ENCODE peak calls at places on chromosomes 5 and 9, in five cellular contexts. One of them, this sample, is unnamed.

GRCh38 chr5:103010120-103010666 is 109.7 kb downstream of the GIN1 start:
- DNase-seq in memory B cell: no peak
- DNase-seq in posterior vena cava: no peak
- DNase-seq in GM12865: no peak
- DNase-seq in activated gamma-delta T cell treated with anti-CD3 and anti-CD28 coated beads, Interleukin-2, amount 50 U/mL, for 16 hours: no peak
- DNase-seq in this sample: peak; percentile 50

GRCh38 chr5:145920542-145921210 is 15.7 kb upstream of the SH3RF2 start:
- DNase-seq in memory B cell: no peak
- DNase-seq in posterior vena cava: no peak
- DNase-seq in GM12865: no peak
- DNase-seq in activated gamma-delta T cell treated with anti-CD3 and anti-CD28 coated beads, Interleukin-2, amount 50 U/mL, for 16 hours: no peak
- DNase-seq in this sample: no peak

GRCh38 chr5:137621861-137622823 is 113.7 kb downstream of the KLHL3 start:
- DNase-seq in memory B cell: no peak
- DNase-seq in posterior vena cava: peak; percentile 88
- DNase-seq in GM12865: no peak
- DNase-seq in activated gamma-delta T cell treated with anti-CD3 and anti-CD28 coated beads, Interleukin-2, amount 50 U/mL, for 16 hours: no peak
- DNase-seq in this sample: no peak

GRCh38 chr9:109816490-109816889 is 36.5 kb downstream of the PALM2AKAP2 start:
- DNase-seq in memory B cell: no peak
- DNase-seq in posterior vena cava: no peak
- DNase-seq in GM12865: no peak
- DNase-seq in activated gamma-delta T cell treated with anti-CD3 and anti-CD28 coated beads, Interleukin-2, amount 50 U/mL, for 16 hours: no peak
- DNase-seq in this sample: peak; percentile 93

GRCh38 chr9:573551-574410 is 267.7 kb upstream of the DMRT1 start:
- DNase-seq in memory B cell: no peak
- DNase-seq in posterior vena cava: no peak
- DNase-seq in GM12865: no peak
- DNase-seq in activated gamma-delta T cell treated with anti-CD3 and anti-CD28 coated beads, Interleukin-2, amount 50 U/mL, for 16 hours: no peak
- DNase-seq in this sample: no peak

GRCh38 chr5:19676895-19677294 is 311.1 kb downstream of the CDH18 start:
- DNase-seq in memory B cell: no peak
- DNase-seq in posterior vena cava: no peak
- DNase-seq in GM12865: no peak
- DNase-seq in activated gamma-delta T cell treated with anti-CD3 and anti-CD28 coated beads, Interleukin-2, amount 50 U/mL, for 16 hours: no peak
- DNase-seq in this sample: no peak

GRCh38 chr9:119601632-119602031 is 232.4 kb upstream of the BRINP1 start:
- DNase-seq in memory B cell: no peak
- DNase-seq in posterior vena cava: no peak
- DNase-seq in GM12865: no peak
- DNase-seq in activated gamma-delta T cell treated with anti-CD3 and anti-CD28 coated beads, Interleukin-2, amount 50 U/mL, for 16 hours: no peak
- DNase-seq in this sample: no peak

GRCh38 chr9:120931278-120932085 is 4.9 kb upstream of the TRAF1 start:
- DNase-seq in memory B cell: peak; percentile 72
- DNase-seq in posterior vena cava: no peak
- DNase-seq in GM12865: peak; percentile 95
- DNase-seq in activated gamma-delta T cell treated with anti-CD3 and anti-CD28 coated beads, Interleukin-2, amount 50 U/mL, for 16 hours: peak; percentile 61
- DNase-seq in this sample: peak; percentile 70

GRCh38 chr5:168765220-168766037 is 186.3 kb upstream of the PANK3 start:
- DNase-seq in memory B cell: no peak
- DNase-seq in posterior vena cava: peak; percentile 92
- DNase-seq in GM12865: no peak
- DNase-seq in activated gamma-delta T cell treated with anti-CD3 and anti-CD28 coated beads, Interleukin-2, amount 50 U/mL, for 16 hours: no peak
- DNase-seq in this sample: peak; percentile 33

GRCh38 chr5:9545959-9546851 is at the start of gene SEMA5A:
- DNase-seq in memory B cell: no peak
- DNase-seq in posterior vena cava: peak; percentile 90
- DNase-seq in GM12865: peak; percentile 19
- DNase-seq in activated gamma-delta T cell treated with anti-CD3 and anti-CD28 coated beads, Interleukin-2, amount 50 U/mL, for 16 hours: no peak
- DNase-seq in this sample: peak; percentile 81

GRCh38 chr5:179585903-179586511 is 35.7 kb downstream of the RUFY1 start:
- DNase-seq in memory B cell: no peak
- DNase-seq in posterior vena cava: no peak
- DNase-seq in GM12865: no peak
- DNase-seq in activated gamma-delta T cell treated with anti-CD3 and anti-CD28 coated beads, Interleukin-2, amount 50 U/mL, for 16 hours: no peak
- DNase-seq in this sample: no peak

GRCh38 chr5:113029614-113030013 is 53.0 kb downstream of the DCP2 start:
- DNase-seq in memory B cell: no peak
- DNase-seq in posterior vena cava: no peak
- DNase-seq in GM12865: no peak
- DNase-seq in activated gamma-delta T cell treated with anti-CD3 and anti-CD28 coated beads, Interleukin-2, amount 50 U/mL, for 16 hours: no peak
- DNase-seq in this sample: no peak

GRCh38 chr5:143386725-143387124 is 16.8 kb downstream of the NR3C1 start:
- DNase-seq in memory B cell: no peak
- DNase-seq in posterior vena cava: no peak
- DNase-seq in GM12865: no peak
- DNase-seq in activated gamma-delta T cell treated with anti-CD3 and anti-CD28 coated beads, Interleukin-2, amount 50 U/mL, for 16 hours: no peak
- DNase-seq in this sample: peak; percentile 13

GRCh38 chr5:89042746-89043145 is 159.8 kb upstream of the MEF2C start:
- DNase-seq in memory B cell: no peak
- DNase-seq in posterior vena cava: no peak
- DNase-seq in GM12865: no peak
- DNase-seq in activated gamma-delta T cell treated with anti-CD3 and anti-CD28 coated beads, Interleukin-2, amount 50 U/mL, for 16 hours: no peak
- DNase-seq in this sample: no peak

GRCh38 chr9:123725389-123725788 is 204.5 kb downstream of the DENND1A start:
- DNase-seq in memory B cell: no peak
- DNase-seq in posterior vena cava: no peak
- DNase-seq in GM12865: no peak
- DNase-seq in activated gamma-delta T cell treated with anti-CD3 and anti-CD28 coated beads, Interleukin-2, amount 50 U/mL, for 16 hours: no peak
- DNase-seq in this sample: peak; percentile 16

GRCh38 chr5:30438785-30439184 is 754.7 kb upstream of the CDH6 start:
- DNase-seq in memory B cell: no peak
- DNase-seq in posterior vena cava: no peak
- DNase-seq in GM12865: no peak
- DNase-seq in activated gamma-delta T cell treated with anti-CD3 and anti-CD28 coated beads, Interleukin-2, amount 50 U/mL, for 16 hours: no peak
- DNase-seq in this sample: no peak

GRCh38 chr5:102958481-102959011 is 161.4 kb downstream of the GIN1 start:
- DNase-seq in memory B cell: no peak
- DNase-seq in posterior vena cava: no peak
- DNase-seq in GM12865: no peak
- DNase-seq in activated gamma-delta T cell treated with anti-CD3 and anti-CD28 coated beads, Interleukin-2, amount 50 U/mL, for 16 hours: no peak
- DNase-seq in this sample: peak; percentile 56